ENCODE peak calls at places on chromosome 4, in five cellular contexts. F is neural progenitor cell, L is PC-3, Y is SK-N-SH, B is hepatocyte. Z is an unnamed sample.

GRCh38 chr4:83118869-83119268 is 4.3 kb upstream of the PLAC8 start:
- DNase-seq in F (no peak), L (no peak), Y (no peak), B (no peak), Z (no peak)

GRCh38 chr4:11728165-11728564 is 299.5 kb upstream of the HS3ST1 start:
- DNase-seq in F (no peak), L (no peak), Y (no peak), B (no peak), Z (no peak)

GRCh38 chr4:1050486-1051213 is 39.2 kb downstream of the FGFRL1 start:
- DNase-seq in F (peak; percentile 82), L (no peak), Y (peak; percentile 44), B (no peak), Z (no peak)

GRCh38 chr4:76982638-76983579 is 33.4 kb downstream of the SEPTIN11 start:
- DNase-seq in F (no peak), L (no peak), Y (no peak), B (no peak), Z (no peak)

GRCh38 chr4:17898553-17898952 is 87.8 kb downstream of the NCAPG start:
- DNase-seq in F (no peak), L (no peak), Y (no peak), B (no peak), Z (no peak)

GRCh38 chr4:164251257-164251656 is 502.7 kb upstream of the SMIM31 start:
- DNase-seq in F (no peak), L (no peak), Y (no peak), B (no peak), Z (no peak)

GRCh38 chr4:110361921-110362320 is 114.0 kb upstream of the ENPEP start:
- DNase-seq in F (no peak), L (peak; percentile 85), Y (no peak), B (no peak), Z (no peak)

GRCh38 chr4:66506985-66507384 is 836.7 kb upstream of the EPHA5 start:
- DNase-seq in F (no peak), L (no peak), Y (no peak), B (no peak), Z (no peak)

GRCh38 chr4:118849867-118850812 is 14.2 kb upstream of the SEC24D start:
- DNase-seq in F (no peak), L (peak; percentile 4), Y (no peak), B (peak; percentile 36), Z (peak; percentile 59)

GRCh38 chr4:78145622-78146021 is 88.5 kb downstream of the FRAS1 start:
- DNase-seq in F (no peak), L (no peak), Y (no peak), B (no peak), Z (no peak)

GRCh38 chr4:64503416-64503815 is 94.2 kb upstream of the TECRL start:
- DNase-seq in F (no peak), L (no peak), Y (no peak), B (no peak), Z (no peak)

GRCh38 chr4:108191269-108191914 is 22.7 kb upstream of the LEF1 start:
- DNase-seq in F (no peak), L (no peak), Y (no peak), B (no peak), Z (no peak)

GRCh38 chr4:188918787-188919186 is 779.5 kb downstream of the TRIML1 start:
- DNase-seq in F (no peak), L (no peak), Y (no peak), B (no peak), Z (no peak)

GRCh38 chr4:110514889-110515479 is 39.0 kb downstream of the ENPEP start:
- DNase-seq in F (peak; percentile 37), L (peak; percentile 61), Y (peak; percentile 16), B (peak; percentile 39), Z (peak; percentile 68)

GRCh38 chr4:30881985-30882384 is 161.8 kb downstream of the PCDH7 start:
- DNase-seq in F (no peak), L (no peak), Y (no peak), B (no peak), Z (no peak)

GRCh38 chr4:15489551-15489950 is 19.9 kb downstream of the CC2D2A start:
- DNase-seq in F (no peak), L (no peak), Y (no peak), B (no peak), Z (no peak)

GRCh38 chr4:154618708-154619315 is 6.4 kb upstream of the FGG start:
- DNase-seq in F (peak; percentile 70), L (peak; percentile 72), Y (peak; percentile 39), B (peak; percentile 82), Z (peak; percentile 73)

GRCh38 chr4:109319684-109320083 is 17.2 kb upstream of the COL25A1 start:
- DNase-seq in F (no peak), L (no peak), Y (no peak), B (no peak), Z (no peak)

GRCh38 chr4:31100551-31100950 is 380.4 kb downstream of the PCDH7 start:
- DNase-seq in F (no peak), L (no peak), Y (no peak), B (no peak), Z (no peak)

GRCh38 chr4:108540536-108540935 is 79.8 kb upstream of the RPL34 start:
- DNase-seq in F (no peak), L (no peak), Y (no peak), B (no peak), Z (no peak)

GRCh38 chr4:64713256-64713840 is 304.1 kb upstream of the TECRL start:
- DNase-seq in F (peak; percentile 23), L (peak; percentile 81), Y (peak; percentile 9), B (peak; percentile 37), Z (peak; percentile 42)

GRCh38 chr4:72846280-72847111 is 223.0 kb downstream of the COX18 start:
- DNase-seq in F (peak; percentile 69), L (peak; percentile 88), Y (no peak), B (peak; percentile 48), Z (peak; percentile 22)

GRCh38 chr4:163161536-163162205 is 5.0 kb downstream of the NAF1 start:
- DNase-seq in F (no peak), L (peak; percentile 16), Y (no peak), B (no peak), Z (no peak)

GRCh38 chr4:2688697-2689096 is 67.4 kb downstream of the TNIP2 start:
- DNase-seq in F (no peak), L (no peak), Y (no peak), B (no peak), Z (no peak)

GRCh38 chr4:113851816-113852215 is 90.3 kb upstream of the CAMK2D start:
- DNase-seq in F (no peak), L (no peak), Y (no peak), B (no peak), Z (no peak)

GRCh38 chr4:37481547-37482129 is 204.5 kb downstream of the RELL1 start:
- DNase-seq in F (no peak), L (no peak), Y (no peak), B (no peak), Z (no peak)

DNA sequence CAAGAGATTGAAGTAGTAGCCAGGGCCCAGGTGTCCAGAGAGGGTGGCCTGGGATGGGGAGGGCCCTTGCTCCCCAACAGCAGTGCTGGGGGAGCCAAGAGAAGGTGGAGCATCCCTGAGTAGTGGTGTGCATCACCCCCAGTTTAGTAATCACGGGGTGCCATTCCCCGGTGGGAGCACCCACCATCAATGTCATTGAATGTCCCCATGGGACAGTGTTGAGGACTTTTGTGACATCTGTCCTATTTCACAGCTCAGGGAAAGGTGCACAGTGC is 4.4 kb upstream of the CPZ start:
- DNase-seq in F (no peak), L (no peak), Y (no peak), B (no peak), Z (no peak)
- TF ChIP-seq EZH2phosphoT487 in F (no peak), L (no peak), Y (no peak), B (no peak), Z (no peak)

GRCh38 chr4:8858925-8859210 is 12.8 kb downstream of the HMX1 start:
- DNase-seq in F (no peak), L (no peak), Y (no peak), B (no peak), Z (no peak)

GRCh38 chr4:8856835-8857590 is 14.6 kb downstream of the HMX1 start:
- DNase-seq in F (peak; percentile 53), L (no peak), Y (no peak), B (no peak), Z (no peak)

GRCh38 chr4:8858188-8858924 is 13.3 kb downstream of the HMX1 start:
- DNase-seq in F (peak; percentile 62), L (no peak), Y (no peak), B (no peak), Z (no peak)

GRCh38 chr4:8859550-8860095 is 12.0 kb downstream of the HMX1 start:
- DNase-seq in F (peak; percentile 18), L (no peak), Y (no peak), B (no peak), Z (no peak)

DNA sequence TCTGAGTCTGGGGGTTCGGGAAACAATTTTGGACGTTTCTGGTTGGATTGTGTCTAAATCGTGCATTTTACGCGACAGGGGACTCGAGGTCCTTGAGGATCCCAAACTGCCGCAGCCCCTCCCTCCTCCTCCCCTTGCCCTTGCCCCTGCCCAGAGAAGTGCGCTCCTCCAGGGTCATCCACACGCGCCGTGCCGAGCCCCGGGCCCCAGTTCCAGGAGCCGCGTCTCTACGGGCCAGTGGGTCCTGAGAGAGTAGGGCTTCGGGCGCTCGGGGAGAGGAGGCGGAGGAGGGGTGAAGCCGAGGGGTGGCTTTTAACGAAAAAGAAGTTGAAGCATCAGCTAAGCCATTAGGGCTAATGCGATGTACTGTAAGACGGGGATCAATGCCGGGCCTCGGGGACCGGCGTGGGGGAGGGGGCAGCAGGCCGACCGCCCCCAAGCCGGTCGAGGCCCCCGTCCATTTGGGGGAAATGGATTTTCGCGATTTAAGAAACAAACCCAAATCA is 13.9 kb downstream of the HMX1 start:
- DNase-seq in F (peak; percentile 42), L (no peak), Y (no peak), B (no peak), Z (no peak)
- H3K4me3 ChIP-seq in F (peak overlapping the region; percentile 41), L (no peak overlapping the region), Y (no peak overlapping the region), B (no peak overlapping the region), Z (no peak overlapping the region)

GRCh38 chr4:105374071-105374470 is 99.8 kb downstream of the PPA2 start:
- DNase-seq in F (no peak), L (no peak), Y (no peak), B (no peak), Z (no peak)

GRCh38 chr4:105369988-105370387 is 103.9 kb downstream of the PPA2 start:
- DNase-seq in F (no peak), L (peak; percentile 33), Y (no peak), B (no peak), Z (no peak)

DNA sequence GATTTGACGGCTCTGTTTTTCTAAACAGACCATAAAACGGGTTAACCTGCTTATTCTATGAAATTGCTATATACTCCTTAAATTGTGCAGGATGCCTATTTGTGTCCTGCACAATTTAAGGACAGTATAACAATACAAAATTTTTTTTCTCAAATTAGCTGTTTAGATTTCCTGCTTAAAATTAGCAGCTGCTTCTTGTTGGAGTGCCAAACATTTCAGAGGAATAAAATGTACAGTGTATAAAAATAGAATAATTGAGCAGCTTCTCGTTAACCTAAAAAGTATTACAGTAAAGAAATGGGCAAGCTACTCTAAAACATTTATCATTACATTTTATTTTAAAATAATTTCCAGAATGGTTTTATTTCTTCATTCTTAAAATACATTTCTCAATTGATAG is 100.5 kb downstream of the PPA2 start:
- DNase-seq in F (no peak), L (no peak), Y (no peak), B (no peak), Z (no peak)
- H3K36me3 ChIP-seq in F (peaks cover 12% of the 10 kb centered on the region), L (no peaks in the 10 kb centered on the region), Y (peaks cover 17% of the 10 kb centered on the region), B (no peaks in the 10 kb centered on the region), Z (peaks cover 2% of the 10 kb centered on the region)

DNA sequence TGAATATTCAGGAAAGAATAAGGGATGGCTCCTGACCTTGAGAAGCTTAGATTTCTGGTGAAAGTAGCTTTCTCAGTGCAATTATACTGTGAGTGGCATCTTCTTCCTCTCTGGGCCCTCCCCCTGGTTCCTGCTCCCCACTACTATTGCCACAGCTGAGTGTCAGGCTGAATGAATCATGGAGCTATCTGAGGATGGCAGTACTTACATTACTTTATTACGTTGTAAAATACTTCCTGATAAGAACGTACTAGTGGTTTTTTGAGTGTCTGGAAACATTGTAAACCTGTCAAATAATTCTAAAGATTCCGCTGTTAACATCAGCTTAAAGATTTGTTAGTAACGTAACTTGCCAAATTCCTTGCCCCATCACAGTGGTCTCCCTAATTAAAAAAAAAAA is 36.2 kb downstream of the ARHGAP10 start:
- DNase-seq in F (no peak), L (peak; percentile 66), Y (no peak), B (peak; percentile 71), Z (no peak)
- TF ChIP-seq EZH2phosphoT487 in F (no peak), L (no peak), Y (no peak), B (no peak), Z (no peak)